ENCODE peak calls at places on chromosomes 11 and 22, in five cellular contexts. F is upper lobe of right lung, D is ovary, X is ELR, M is NCI-H1436. Y is an unnamed sample.

GRCh38 chr22:42797021-42797420 is 60.1 kb downstream of the ARFGAP3 start:
- DNase-seq in X (no peak), M (no peak), F (no peak), D (no peak), Y (no peak)

GRCh38 chr22:32761251-32761903 is 40.1 kb upstream of the TIMP3 start:
- DNase-seq in F (no peak), D (no peak), M (no peak), X (peak), Y (peak)

GRCh38 chr11:80462211-80462610 is 1021.4 kb upstream of the TENM4 start:
- DNase-seq in D (no peak), M (no peak), X (peak), F (no peak), Y (no peak)

GRCh38 chr11:117610045-117610444 is 187.0 kb downstream of the DSCAML1 start:
- DNase-seq in D (no peak), M (no peak), X (peak), F (no peak), Y (peak)

GRCh38 chr22:50704510-50705218 is 32.0 kb downstream of the SHANK3 start:
- DNase-seq in X (no peak), M (no peak), D (no peak), F (peak), Y (no peak)

GRCh38 chr11:32427616-32427934 is 7.8 kb downstream of the WT1 start:
- DNase-seq in D (no peak), X (no peak), M (no peak), F (no peak), Y (no peak)

GRCh38 chr11:45563801-45564200 is 101.6 kb downstream of the CHST1 start:
- DNase-seq in M (no peak), X (no peak), F (no peak), D (no peak), Y (no peak)

GRCh38 chr11:126739499-126740145 is 260.9 kb downstream of the KIRREL3 start:
- DNase-seq in M (no peak), D (no peak), X (no peak), F (no peak), Y (no peak)

GRCh38 chr11:68457898-68458249 is 2.7 kb upstream of the PPP6R3 start:
- DNase-seq in M (no peak), D (no peak), F (peak), X (no peak), Y (no peak)

GRCh38 chr22:43633631-43634030 is 178.5 kb downstream of the EFCAB6 start:
- DNase-seq in X (no peak), M (no peak), F (no peak), D (no peak), Y (no peak)

GRCh38 chr11:2807276-2807681 is 78.3 kb downstream of the CDKN1C start:
- DNase-seq in X (no peak), D (peak), F (peak), M (no peak), Y (no peak)

GRCh38 chr11:67546852-67547251 is 23.6 kb upstream of the CABP2 start:
- DNase-seq in M (no peak), D (no peak), X (no peak), F (no peak), Y (no peak)

GRCh38 chr11:131592152-131592551 is 221.7 kb downstream of the NTM start:
- DNase-seq in X (no peak), F (no peak), D (no peak), M (no peak), Y (no peak)

GRCh38 chr11:23263466-23263865 is 403.2 kb upstream of the CCDC179 start:
- DNase-seq in X (no peak), D (no peak), M (no peak), F (no peak), Y (no peak)

GRCh38 chr11:33682446-33682845 is 18.2 kb downstream of the C11orf91 start:
- DNase-seq in M (no peak), D (no peak), F (no peak), X (no peak), Y (peak)

GRCh38 chr11:122808494-122808893 is 29.8 kb upstream of the CRTAM start:
- DNase-seq in M (no peak), F (no peak), D (no peak), X (peak), Y (peak)

GRCh38 chr22:44795701-44796630 is 43.6 kb downstream of the ARHGAP8 start:
- DNase-seq in X (no peak), F (no peak), M (no peak), D (no peak), Y (no peak)

GRCh38 chr11:12692238-12693074 is 18.2 kb downstream of the TEAD1 start:
- DNase-seq in D (peak), F (peak), X (peak), M (no peak), Y (peak)

GRCh38 chr11:13761250-13761649 is 92.8 kb downstream of the FAR1 start:
- DNase-seq in F (no peak), M (no peak), X (peak), D (no peak), Y (peak)

GRCh38 chr11:112248216-112248615 is 12.4 kb downstream of the PLET1 start:
- DNase-seq in X (peak), D (no peak), F (no peak), M (no peak), Y (no peak)

GRCh38 chr11:117528061-117528780 is 200.6 kb downstream of the CEP164 start:
- DNase-seq in F (no peak), M (no peak), X (no peak), D (no peak), Y (no peak)